ENCODE peak calls at places on chromosome 15, in nine cellular contexts. D is BE2C, Y is left cardiac atrium, Q is globus pallidus, K is GM13976, N is T-cell, O is ureter, I is natural killer cell, L is foreskin fibroblast. V is an unnamed sample.

GRCh38 chr15:76555247-76555646 is 218.7 kb downstream of the ISL2 start:
- DNase-seq in D (no peak), Y (no peak), Q (no peak), K (no peak), N (no peak), O (no peak), I (no peak), L (no peak), V (no peak)

GRCh38 chr15:99764521-99764920 is 31.3 kb upstream of the LYSMD4 start:
- DNase-seq in D (no peak), Y (no peak), Q (no peak), K (no peak), N (no peak), O (no peak), I (no peak), L (no peak), V (no peak)

GRCh38 chr15:44798815-44799214 is 62.5 kb downstream of the TRIM69 start:
- DNase-seq in D (peak), Y (no peak), Q (no peak), K (no peak), N (no peak), O (no peak), I (no peak), L (no peak), V (no peak)

GRCh38 chr15:90400759-90401314 is 12.8 kb downstream of the IQGAP1 start:
- DNase-seq in D (peak), Y (peak), Q (no peak), K (peak), N (peak), O (peak), I (peak), L (peak), V (peak)

GRCh38 chr15:31337352-31338031 is 10.9 kb downstream of the KLF13 start:
- DNase-seq in D (no peak), Y (no peak), Q (no peak), K (no peak), N (no peak), O (no peak), I (no peak), L (no peak), V (no peak)

GRCh38 chr15:59296181-59296617 is 76.5 kb downstream of the MYO1E start:
- DNase-seq in D (no peak), Y (no peak), Q (no peak), K (no peak), N (no peak), O (no peak), I (no peak), L (peak), V (peak)

GRCh38 chr15:43877371-43877770 is 50.6 kb downstream of the WDR76 start:
- DNase-seq in D (no peak), Y (no peak), Q (no peak), K (no peak), N (no peak), O (no peak), I (no peak), L (no peak), V (no peak)

GRCh38 chr15:79378394-79379158 is 53.6 kb upstream of the MINAR1 start:
- DNase-seq in D (no peak), Y (no peak), Q (no peak), K (no peak), N (no peak), O (no peak), I (no peak), L (peak), V (no peak)

GRCh38 chr15:80934761-80935221 is 54.8 kb downstream of the MESD start:
- DNase-seq in D (no peak), Y (peak), Q (no peak), K (no peak), N (no peak), O (no peak), I (no peak), L (no peak), V (no peak)

GRCh38 chr15:57769266-57769665 is 62.8 kb downstream of the POLR2M start:
- DNase-seq in D (peak), Y (peak), Q (no peak), K (no peak), N (no peak), O (no peak), I (no peak), L (peak), V (peak)

GRCh38 chr15:85171736-85172135 is 190.1 kb downstream of the PDE8A start:
- DNase-seq in D (no peak), Y (no peak), Q (no peak), K (no peak), N (no peak), O (no peak), I (no peak), L (no peak), V (no peak)

GRCh38 chr15:36757189-36757814 is 177.9 kb downstream of the CDIN1 start:
- DNase-seq in D (no peak), Y (no peak), Q (no peak), K (no peak), N (no peak), O (no peak), I (no peak), L (no peak), V (no peak)

GRCh38 chr15:66094331-66094730 is 159.2 kb downstream of the MEGF11 start:
- DNase-seq in D (no peak), Y (no peak), Q (no peak), K (no peak), N (no peak), O (no peak), I (no peak), L (no peak), V (no peak)

GRCh38 chr15:44729394-44729913 is 6.9 kb upstream of the TRIM69 start:
- DNase-seq in D (peak), Y (peak), Q (no peak), K (no peak), N (peak), O (no peak), I (no peak), L (no peak), V (peak)

GRCh38 chr15:75164625-75165024 is 37.1 kb upstream of the C15orf39 start:
- DNase-seq in D (no peak), Y (no peak), Q (no peak), K (no peak), N (no peak), O (no peak), I (no peak), L (no peak), V (no peak)

GRCh38 chr15:85485956-85486567 is 105.7 kb downstream of the AKAP13 start:
- DNase-seq in D (peak), Y (no peak), Q (peak), K (peak), N (no peak), O (peak), I (no peak), L (peak), V (peak)

GRCh38 chr15:64856429-64857145 is 14.9 kb downstream of the PLEKHO2 start:
- DNase-seq in D (peak), Y (peak), Q (peak), K (no peak), N (no peak), O (peak), I (no peak), L (peak), V (peak)

GRCh38 chr15:90679959-90680358 is 37.2 kb upstream of the BLM start:
- DNase-seq in D (no peak), Y (no peak), Q (no peak), K (no peak), N (no peak), O (no peak), I (no peak), L (no peak), V (no peak)

GRCh38 chr15:42373274-42373673 is 14.0 kb downstream of the CAPN3 start:
- DNase-seq in D (no peak), Y (peak), Q (peak), K (no peak), N (no peak), O (no peak), I (no peak), L (no peak), V (no peak)

GRCh38 chr15:63610209-63610841 is 13.1 kb downstream of the FBXL22 start:
- DNase-seq in D (peak), Y (peak), Q (peak), K (peak), N (peak), O (peak), I (peak), L (peak), V (peak)

GRCh38 chr15:35874260-35874905 is 328.4 kb upstream of the DPH6 start:
- DNase-seq in D (no peak), Y (no peak), Q (no peak), K (no peak), N (no peak), O (no peak), I (no peak), L (peak), V (peak)

GRCh38 chr15:91407237-91407889 is 307.3 kb downstream of the SV2B start:
- DNase-seq in D (no peak), Y (peak), Q (no peak), K (no peak), N (no peak), O (no peak), I (no peak), L (no peak), V (peak)

GRCh38 chr15:42723068-42723467 is 13.9 kb downstream of the CDAN1 start:
- DNase-seq in D (no peak), Y (no peak), Q (no peak), K (no peak), N (no peak), O (no peak), I (no peak), L (no peak), V (no peak)

GRCh38 chr15:41043276-41043675 is 72.8 kb downstream of the INO80 start:
- DNase-seq in D (no peak), Y (no peak), Q (no peak), K (no peak), N (no peak), O (no peak), I (no peak), L (peak), V (peak)

GRCh38 chr15:63896336-63897115 is 62.8 kb upstream of the HERC1 start:
- DNase-seq in D (no peak), Y (peak), Q (no peak), K (peak), N (no peak), O (no peak), I (peak), L (peak), V (peak)

GRCh38 chr15:25248583-25249235 is 190.1 kb downstream of the UBE3A start:
- DNase-seq in D (peak), Y (peak), Q (no peak), K (peak), N (no peak), O (peak), I (peak), L (no peak), V (no peak)

GRCh38 chr15:25179673-25180511 is 225.1 kb downstream of the SNRPN start:
- DNase-seq in D (no peak), Y (peak), Q (no peak), K (no peak), N (no peak), O (peak), I (peak), L (no peak), V (no peak)

GRCh38 chr15:40061212-40061901 is 22.4 kb upstream of the SRP14 start:
- DNase-seq in D (no peak), Y (no peak), Q (no peak), K (peak), N (no peak), O (no peak), I (no peak), L (no peak), V (no peak)